ENCODE peak calls at places on chromosomes 7 and 10, in six cellular contexts. Z is LoVo, M is HEK293T, G is AG08396, B is hypothalamus, X is fibroblast of mammary gland. L is an unnamed sample.

GRCh38 chr10:126911301-126911700 is 6.1 kb downstream of the DOCK1 start:
- DNase-seq in B (no peak), X (no peak), Z (no peak), M (no peak), G (no peak), L (no peak)

GRCh38 chr7:149569726-149570422 is 72.3 kb upstream of the ZNF746 start:
- DNase-seq in Z (peak; percentile 50), G (no peak), B (no peak), X (no peak), M (no peak), L (no peak)

GRCh38 chr10:119029613-119030420 is at the start of gene NANOS1:
- DNase-seq in B (no peak), G (peak; percentile 41), X (no peak), M (peak; percentile 54), Z (no peak), L (no peak)

GRCh38 chr10:3777876-3778707 is 6.9 kb downstream of the KLF6 start:
- DNase-seq in G (no peak), M (no peak), B (no peak), X (peak; percentile 36), Z (no peak), L (no peak)

GRCh38 chr7:20095441-20095840 is 121.7 kb downstream of the MACC1 start:
- DNase-seq in G (no peak), Z (no peak), X (peak; percentile 45), M (no peak), B (no peak), L (no peak)

GRCh38 chr7:50202052-50202555 is 102.4 kb upstream of the IKZF1 start:
- DNase-seq in M (no peak), Z (no peak), B (no peak), X (no peak), G (no peak), L (no peak)

GRCh38 chr10:84360634-84361365 is 32.4 kb downstream of the CCSER2 start:
- DNase-seq in X (peak; percentile 22), Z (peak; percentile 23), G (peak; percentile 10), M (no peak), B (no peak), L (no peak)

GRCh38 chr10:102243304-102243703 is 2.0 kb upstream of the PITX3 start:
- DNase-seq in Z (no peak), M (no peak), B (no peak), G (peak; percentile 65), X (peak; percentile 89), L (no peak)

GRCh38 chr10:76456190-76456589 is 1024.8 kb downstream of the LRMDA start:
- DNase-seq in B (no peak), X (peak; percentile 73), G (no peak), Z (no peak), M (no peak), L (no peak)

GRCh38 chr7:87658553-87658952 is 30.4 kb downstream of the RUNDC3B start:
- DNase-seq in X (no peak), M (no peak), Z (no peak), B (no peak), G (no peak), L (no peak)

GRCh38 chr7:43625977-43626376 is 43.1 kb downstream of the STK17A start:
- DNase-seq in X (no peak), B (no peak), M (no peak), Z (no peak), G (no peak), L (no peak)

GRCh38 chr10:73887038-73888015 is 13.0 kb upstream of the CAMK2G start:
- DNase-seq in Z (peak; percentile 97), M (no peak), B (no peak), G (peak; percentile 71), X (peak; percentile 87), L (peak; percentile 92)

GRCh38 chr10:36578306-36578705 is 547.1 kb upstream of the ANKRD30A start:
- DNase-seq in Z (no peak), X (peak; percentile 85), G (peak; percentile 24), M (no peak), B (no peak), L (no peak)

GRCh38 chr10:47383254-47384147 is 592 bp downstream of the ZNF488 start:
- DNase-seq in X (no peak), G (peak; percentile 4), Z (no peak), M (no peak), B (no peak), L (no peak)

GRCh38 chr10:84373000-84373399 is 44.6 kb downstream of the CCSER2 start:
- DNase-seq in X (no peak), M (no peak), Z (no peak), G (no peak), B (no peak), L (no peak)

GRCh38 chr10:14839305-14839695 is 1.2 kb downstream of the HSPA14 start:
- DNase-seq in M (no peak), Z (no peak), X (peak; percentile 16), B (no peak), G (no peak), L (no peak)

GRCh38 chr10:102918817-102919236 is 733 bp downstream of the CNNM2 start:
- DNase-seq in M (peak; percentile 37), G (peak; percentile 36), B (no peak), X (no peak), Z (no peak), L (no peak)

GRCh38 chr7:81869670-81870069 is 99.8 kb upstream of the HGF start:
- DNase-seq in B (no peak), X (peak; percentile 28), M (no peak), Z (no peak), G (no peak), L (no peak)

GRCh38 chr10:103077491-103078308 is 115.4 kb downstream of the NT5C2 start:
- DNase-seq in Z (no peak), X (no peak), B (no peak), G (no peak), M (no peak), L (no peak)

GRCh38 chr10:101778151-101778780 is 2.4 kb upstream of the FGF8 start:
- DNase-seq in M (peak; percentile 8), X (no peak), Z (no peak), B (no peak), G (no peak), L (no peak)

GRCh38 chr10:103580422-103580821 is 86.9 kb downstream of the NEURL1 start:
- DNase-seq in G (no peak), B (no peak), Z (no peak), M (no peak), X (no peak), L (no peak)

GRCh38 chr7:36265720-36266119 is 112.7 kb downstream of the EEPD1 start:
- DNase-seq in B (no peak), G (no peak), Z (no peak), M (no peak), X (no peak), L (no peak)

GRCh38 chr7:25857376-25858067 is 294.5 kb upstream of the NFE2L3 start:
- DNase-seq in M (peak; percentile 39), G (no peak), Z (peak; percentile 94), X (peak; percentile 90), B (no peak), L (no peak)

GRCh38 chr10:33193867-33194521 is 140.5 kb downstream of the NRP1 start:
- DNase-seq in M (no peak), Z (no peak), X (peak; percentile 67), G (peak; percentile 18), B (no peak), L (peak; percentile 22)

GRCh38 chr10:79331226-79331625 is 16.0 kb upstream of the PPIF start:
- DNase-seq in G (no peak), B (no peak), X (peak; percentile 30), Z (no peak), M (no peak), L (no peak)

GRCh38 chr10:122062831-122063674 is 74.1 kb downstream of the TACC2 start:
- DNase-seq in G (peak; percentile 86), M (peak; percentile 72), X (peak; percentile 92), B (no peak), Z (peak; percentile 92), L (peak; percentile 85)

GRCh38 chr10:117137911-117138642 is at the start of gene VAX1:
- DNase-seq in G (peak; percentile 36), M (peak; percentile 60), X (no peak), Z (no peak), B (no peak), L (no peak)

GRCh38 chr7:25854608-25855497 is 297.1 kb upstream of the NFE2L3 start:
- DNase-seq in M (peak; percentile 77), X (peak; percentile 100), B (no peak), Z (peak; percentile 100), G (peak; percentile 92), L (no peak)

GRCh38 chr7:136294977-136295376 is 317.8 kb upstream of the MTPN start:
- DNase-seq in Z (no peak), G (no peak), M (no peak), X (no peak), B (no peak), L (no peak)

GRCh38 chr7:27869060-27869459 is 129.1 kb downstream of the TAX1BP1 start:
- DNase-seq in Z (no peak), X (no peak), B (no peak), M (no peak), G (no peak), L (no peak)

GRCh38 chr7:132076301-132077049 is 499.8 kb downstream of the PLXNA4 start:
- DNase-seq in Z (no peak), G (no peak), X (no peak), B (no peak), M (no peak), L (no peak)

GRCh38 chr7:149440222-149440621 is 20.6 kb downstream of the ZNF777 start:
- DNase-seq in B (no peak), G (no peak), X (peak; percentile 11), Z (no peak), M (no peak), L (no peak)

GRCh38 chr10:84683550-84683949 is 355.2 kb downstream of the CCSER2 start:
- DNase-seq in B (no peak), G (no peak), X (no peak), Z (no peak), M (no peak), L (no peak)

GRCh38 chr10:121928528-121928884 is 675 bp upstream of the ATE1 start:
- DNase-seq in G (no peak), X (peak; percentile 33), B (no peak), Z (peak; percentile 11), M (no peak), L (no peak)

L was measured in SJSA1.